ENCODE peak calls at places on chromosomes 7 and 10, in five cellular contexts. S, Y, O, F and I are unnamed samples.

GRCh38 chr10:112950714-112951348 is 784 bp downstream of the TCF7L2 start:
- DNase-seq in S (no peak), F (peak; percentile 66), Y (no peak), O (no peak), I (peak; percentile 61)

GRCh38 chr7:135109976-135110375 is 37.9 kb upstream of the TMEM140 start:
- DNase-seq in O (no peak), Y (peak; percentile 50), S (no peak), F (no peak), I (no peak)

GRCh38 chr10:15738237-15738928 is 18.7 kb upstream of the ITGA8 start:
- DNase-seq in O (no peak), S (no peak), F (no peak), Y (no peak), I (no peak)

GRCh38 chr10:91616124-91616523 is 16.7 kb downstream of the PPP1R3C start:
- DNase-seq in S (no peak), O (no peak), F (no peak), Y (no peak), I (no peak)

GRCh38 chr7:42869131-42870020 is 42.5 kb downstream of the C7orf25 start:
- DNase-seq in F (no peak), S (no peak), Y (no peak), O (no peak), I (peak; percentile 30)

GRCh38 chr7:133029463-133029862 is 52.4 kb downstream of the CHCHD3 start:
- DNase-seq in S (no peak), Y (no peak), F (no peak), O (no peak), I (no peak)

GRCh38 chr10:102812213-102812876 is 24.9 kb downstream of the CYP17A1 start:
- DNase-seq in Y (no peak), F (no peak), S (no peak), O (no peak), I (no peak)

GRCh38 chr10:71623098-71623985 is 96.2 kb downstream of the C10orf105 start:
- DNase-seq in O (no peak), S (no peak), Y (peak; percentile 66), F (no peak), I (peak; percentile 44)

GRCh38 chr7:946256-946996 is 8.1 kb downstream of the ADAP1 start:
- DNase-seq in S (no peak), O (no peak), F (no peak), Y (no peak), I (no peak)

GRCh38 chr7:130131191-130131834 is 61.0 kb downstream of the KLHDC10 start:
- DNase-seq in S (no peak), O (no peak), Y (no peak), F (no peak), I (no peak)

GRCh38 chr7:17786314-17786852 is 153.9 kb downstream of the SNX13 start:
- DNase-seq in S (no peak), O (no peak), Y (no peak), F (no peak), I (no peak)

GRCh38 chr10:24299587-24300258 is 90.8 kb downstream of the KIAA1217 start:
- DNase-seq in F (peak; percentile 8), Y (no peak), S (no peak), O (no peak), I (peak; percentile 1)

GRCh38 chr10:6091630-6092029 is 2.8 kb downstream of the RBM17 start:
- DNase-seq in Y (no peak), O (no peak), S (no peak), F (no peak), I (no peak)

GRCh38 chr10:42961776-42962119 is 115.1 kb upstream of the RET start:
- DNase-seq in O (peak; percentile 28), Y (no peak), F (no peak), S (no peak), I (no peak)

GRCh38 chr7:30478349-30479228 is at the start of gene NOD1:
- DNase-seq in Y (peak; percentile 77), S (peak; percentile 51), F (peak; percentile 42), O (peak; percentile 81), I (peak; percentile 75)

GRCh38 chr10:94046152-94046551 is 52.4 kb downstream of the PLCE1 start:
- DNase-seq in Y (no peak), F (no peak), S (no peak), O (no peak), I (no peak)

GRCh38 chr10:94053639-94053932 is 59.9 kb downstream of the PLCE1 start:
- DNase-seq in S (no peak), O (no peak), F (no peak), Y (no peak), I (no peak)

GRCh38 chr10:94047302-94047701 is 53.6 kb downstream of the PLCE1 start:
- DNase-seq in F (no peak), Y (no peak), O (no peak), S (no peak), I (no peak)

GRCh38 chr10:94052901-94053638 is 59.3 kb downstream of the PLCE1 start:
- DNase-seq in S (no peak), Y (no peak), F (no peak), O (no peak), I (no peak)

DNA sequence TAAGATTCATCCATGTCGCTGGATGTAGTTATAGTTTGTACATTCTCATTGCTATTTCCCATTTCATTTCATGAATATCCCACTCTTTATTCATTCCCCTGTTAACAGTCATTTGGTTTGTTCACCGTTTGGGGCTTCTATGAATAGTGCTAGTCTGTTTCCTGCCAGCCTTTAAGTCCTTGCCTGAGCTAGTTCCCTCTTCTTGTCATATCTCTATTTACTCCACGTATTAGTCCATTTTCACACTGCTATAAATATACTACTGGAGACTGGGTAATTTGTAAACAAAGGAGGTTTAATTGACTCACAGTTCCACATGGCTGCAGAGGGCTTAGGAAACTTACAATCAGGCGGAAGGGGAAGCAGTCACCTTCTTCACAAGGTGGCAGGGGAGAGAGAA is 56.2 kb downstream of the PLCE1 start:
- DNase-seq in F (no peak), S (no peak), O (no peak), Y (no peak), I (peak; percentile 21)
- H4K91ac ChIP-seq in F (no peak overlapping the region), S (no peak overlapping the region), O (no peak overlapping the region), Y (no peak overlapping the region), I (no peak overlapping the region)

GRCh38 chr10:14624600-14624999 is 150.1 kb downstream of the FAM107B start:
- DNase-seq in Y (no peak), O (no peak), F (no peak), S (no peak), I (no peak)
- H2BK12ac ChIP-seq in Y (no peak overlapping the region), O (no peak overlapping the region), F (no peak overlapping the region), S (no peak overlapping the region), I (no peak overlapping the region)

GRCh38 chr10:133262696-133263095 is 14.0 kb downstream of the ADAM8 start:
- DNase-seq in O (no peak), F (peak; percentile 89), Y (no peak), S (no peak), I (no peak)

GRCh38 chr10:133258818-133259602 is 17.7 kb downstream of the ADAM8 start:
- DNase-seq in Y (no peak), O (no peak), S (no peak), F (peak; percentile 55), I (peak; percentile 99)

GRCh38 chr10:133261726-133262325 is 14.8 kb downstream of the ADAM8 start:
- DNase-seq in Y (peak; percentile 69), F (peak; percentile 76), S (no peak), O (peak; percentile 78), I (peak; percentile 56)

GRCh38 chr10:133259603-133259992 is 17.1 kb downstream of the ADAM8 start:
- DNase-seq in O (no peak), S (no peak), F (no peak), Y (no peak), I (no peak)

GRCh38 chr10:133260895-133261725 is 15.6 kb downstream of the ADAM8 start:
- DNase-seq in S (no peak), O (no peak), Y (no peak), F (peak; percentile 25), I (peak; percentile 44)
- H3K9ac ChIP-seq in S (peak overlapping the region; percentile 99), O (no peak overlapping the region), Y (no peak overlapping the region), F (no peak overlapping the region), I (peak overlapping the region; percentile 65)

DNA sequence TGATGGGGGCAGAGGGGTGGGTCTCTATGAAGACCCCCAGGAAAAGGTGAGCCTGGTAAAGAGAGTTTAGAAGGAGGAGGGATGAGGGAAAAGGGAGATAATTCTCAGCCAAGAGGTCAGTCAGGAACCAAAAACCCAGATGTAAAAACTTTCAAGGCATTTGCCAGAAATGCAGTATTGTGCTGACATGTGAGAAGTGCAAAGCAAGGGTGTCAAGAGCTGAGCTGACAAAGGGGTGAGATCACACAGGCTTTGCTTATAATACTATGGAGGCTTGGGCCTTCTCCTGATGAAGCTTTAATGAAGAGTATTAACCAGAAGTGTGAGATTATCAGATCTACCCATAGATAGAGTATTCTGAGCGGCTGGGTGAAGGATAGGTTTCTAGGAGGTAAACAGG is 22.3 kb upstream of the IFRD1 start:
- DNase-seq in O (no peak), Y (no peak), F (no peak), S (no peak), I (no peak)
- H4K91ac ChIP-seq in O (no peak overlapping the region), Y (no peak overlapping the region), F (no peak overlapping the region), S (no peak overlapping the region), I (no peak overlapping the region)

DNA sequence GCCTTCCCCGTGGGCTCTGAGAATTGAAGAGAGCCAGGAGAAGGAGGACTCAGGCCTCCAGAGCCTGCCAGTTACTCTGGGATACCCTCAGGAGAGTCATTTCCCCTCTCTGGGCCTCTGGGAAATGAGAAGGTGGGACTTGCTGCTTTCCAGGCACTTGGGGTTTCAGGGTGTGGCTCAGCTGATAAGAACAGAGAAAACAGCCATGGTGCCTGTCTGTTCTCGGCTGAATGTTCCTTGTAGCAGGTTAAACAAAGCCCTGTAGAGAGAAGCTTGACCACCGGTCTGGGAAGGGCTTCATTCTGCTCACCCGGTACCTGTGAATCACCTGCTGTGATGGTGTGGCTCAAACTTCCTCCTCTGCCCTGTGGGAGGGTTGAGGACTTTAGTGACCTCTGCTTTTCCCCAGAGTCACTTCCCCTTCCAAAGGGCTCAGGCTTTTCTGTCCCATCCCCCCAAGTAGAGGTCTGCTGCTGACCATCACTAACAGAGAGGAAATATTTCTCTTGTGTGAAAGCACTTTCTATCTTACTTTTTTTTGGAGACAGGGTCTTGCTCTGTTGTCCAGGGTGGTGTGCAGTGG is 212.4 kb upstream of the GALNT17 start:
- DNase-seq in S (no peak), F (no peak), Y (no peak), O (no peak), I (no peak)
- H2BK12ac ChIP-seq in S (no peak overlapping the region), F (no peak overlapping the region), Y (no peak overlapping the region), O (peak overlapping the region; percentile 50), I (no peak overlapping the region)

GRCh38 chr10:1043532-1043995 is 5.4 kb downstream of the IDI1 start:
- DNase-seq in Y (no peak), S (no peak), O (no peak), F (no peak), I (peak; percentile 33)
- H3K9ac ChIP-seq in Y (no peak overlapping the region), S (no peak overlapping the region), O (no peak overlapping the region), F (no peak overlapping the region), I (no peak overlapping the region)

GRCh38 chr7:116353614-116354013 is 143.3 kb downstream of the TES start:
- DNase-seq in O (no peak), Y (no peak), S (no peak), F (peak; percentile 6), I (peak; percentile 53)
- H4K91ac ChIP-seq in O (no peak overlapping the region), Y (no peak overlapping the region), S (no peak overlapping the region), F (no peak overlapping the region), I (no peak overlapping the region)